ENCODE peak calls at places on chromosomes 16 and 17, in seven cellular contexts. X is HepG2, D is osteoblast, E is neural progenitor cell, L is mesendoderm, T is H9, G is OCI-LY7. K is an unnamed sample.

GRCh38 chr16:22126037-22126558 is 33.8 kb downstream of the VWA3A start:
- DNase-seq in X (no peak), D (peak; percentile 88), E (no peak), L (no peak), T (no peak), G (no peak), K (no peak)

GRCh38 chr17:49456172-49456965 is 38.7 kb upstream of the NGFR start:
- DNase-seq in X (no peak), D (peak; percentile 98), E (no peak), L (no peak), T (no peak), G (no peak), K (no peak)

GRCh38 chr17:61294777-61295176 is 104.9 kb upstream of the TBX2 start:
- DNase-seq in X (no peak), D (peak; percentile 69), E (peak; percentile 30), L (peak; percentile 94), T (no peak), G (no peak), K (no peak)

GRCh38 chr17:35612924-35613521 is 25.9 kb downstream of the AP2B1 start:
- DNase-seq in X (peak; percentile 48), D (no peak), E (peak; percentile 66), L (peak; percentile 65), T (no peak), G (peak; percentile 56), K (peak; percentile 80)

GRCh38 chr16:21162661-21163151 is 4.2 kb downstream of the LDAF1 start:
- DNase-seq in X (no peak), D (no peak), E (no peak), L (no peak), T (no peak), G (no peak), K (no peak)

GRCh38 chr17:41530062-41531048 is 2.2 kb upstream of the KRT19 start:
- DNase-seq in X (peak; percentile 85), D (peak; percentile 99), E (no peak), L (peak; percentile 98), T (no peak), G (no peak), K (no peak)

GRCh38 chr16:68499011-68499410 is 40.1 kb upstream of the ZFP90 start:
- DNase-seq in X (no peak), D (no peak), E (no peak), L (no peak), T (no peak), G (no peak), K (no peak)

GRCh38 chr16:534089-534635 is 6.7 kb downstream of the CAPN15 start:
- DNase-seq in X (no peak), D (no peak), E (no peak), L (no peak), T (no peak), G (no peak), K (no peak)

GRCh38 chr16:4860727-4861342 is 13.6 kb downstream of the UBN1 start:
- DNase-seq in X (no peak), D (no peak), E (no peak), L (no peak), T (no peak), G (no peak), K (no peak)

GRCh38 chr16:2809149-2809760 is 7.8 kb upstream of the PRSS21 start:
- DNase-seq in X (no peak), D (peak; percentile 17), E (no peak), L (no peak), T (no peak), G (no peak), K (no peak)

GRCh38 chr16:10609410-10609774 is 29.0 kb upstream of the EMP2 start:
- DNase-seq in X (no peak), D (peak; percentile 92), E (no peak), L (no peak), T (no peak), G (no peak), K (no peak)

GRCh38 chr16:2450535-2450934 is 9.4 kb upstream of the TEDC2 start:
- DNase-seq in X (no peak), D (no peak), E (no peak), L (no peak), T (no peak), G (no peak), K (no peak)

GRCh38 chr17:4555863-4556646 is 871 bp upstream of the MYBBP1A start:
- DNase-seq in X (no peak), D (peak; percentile 89), E (peak; percentile 48), L (peak; percentile 51), T (no peak), G (no peak), K (peak; percentile 55)

GRCh38 chr17:71975998-71976649 is 144.7 kb upstream of the SOX9 start:
- DNase-seq in X (no peak), D (peak; percentile 94), E (peak; percentile 8), L (peak; percentile 67), T (peak; percentile 69), G (no peak), K (no peak)

GRCh38 chr17:43879723-43880419 is 27.5 kb downstream of the MPP2 start:
- DNase-seq in X (no peak), D (no peak), E (no peak), L (no peak), T (no peak), G (no peak), K (no peak)
- H3K4me2 ChIP-seq in X (peak overlapping the region; percentile 33), D (no peak overlapping the region), E (no peak overlapping the region), L (no peak overlapping the region), T (no peak overlapping the region), G (no peak overlapping the region), K (no peak overlapping the region)

DNA sequence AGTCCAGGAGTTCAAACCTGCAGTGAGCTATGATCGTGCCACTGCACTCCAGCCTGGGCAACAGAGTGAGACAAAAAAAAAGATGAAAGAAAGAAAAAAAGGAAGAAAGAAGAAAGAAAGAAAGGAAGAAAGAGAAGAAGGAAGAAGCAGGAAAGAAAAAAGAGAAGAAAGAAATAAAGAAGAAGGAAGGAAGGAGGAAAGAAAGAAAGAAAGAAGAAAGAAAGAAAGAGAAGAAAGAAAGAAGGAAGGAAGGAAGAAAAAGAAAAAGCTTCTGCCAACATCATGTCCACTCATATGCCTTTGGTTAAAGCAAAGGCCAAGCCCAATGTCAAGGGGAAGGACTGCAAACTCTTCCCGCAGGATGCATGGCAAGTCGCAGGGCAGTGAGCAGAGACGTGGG is 143.2 kb downstream of the IRX3 start:
- DNase-seq in X (no peak), D (no peak), E (no peak), L (no peak), T (no peak), G (no peak), K (no peak)
- H3K4me2 ChIP-seq in X (no peak overlapping the region), D (no peak overlapping the region), E (no peak overlapping the region), L (no peak overlapping the region), T (no peak overlapping the region), G (no peak overlapping the region), K (no peak overlapping the region)

GRCh38 chr16:65965632-65966031 is 400.9 kb upstream of the CDH5 start:
- DNase-seq in X (no peak), D (no peak), E (no peak), L (no peak), T (no peak), G (no peak), K (no peak)
- H3K4me2 ChIP-seq in X (no peak overlapping the region), D (no peak overlapping the region), E (no peak overlapping the region), L (no peak overlapping the region), T (no peak overlapping the region), G (no peak overlapping the region), K (no peak overlapping the region)

DNA sequence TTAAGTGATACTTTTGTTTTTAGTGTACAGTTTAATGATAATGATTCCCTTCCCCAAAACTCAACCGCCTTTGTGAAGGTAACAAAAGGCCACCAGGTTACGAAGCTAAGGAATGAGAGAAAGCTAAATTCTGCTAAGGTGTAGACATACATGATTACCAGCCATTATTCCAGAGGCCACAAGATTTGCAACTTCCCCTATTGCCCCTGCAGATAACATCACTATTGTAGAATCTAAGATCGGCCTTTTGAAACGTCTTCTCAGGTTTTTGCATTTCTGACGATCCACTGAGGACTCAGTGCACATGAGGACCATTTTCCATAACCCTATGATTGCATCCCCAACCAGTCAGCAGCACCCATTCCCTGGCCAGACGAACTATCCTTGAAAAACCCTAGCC is 33.9 kb upstream of the SNN start:
- DNase-seq in X (no peak), D (no peak), E (no peak), L (no peak), T (no peak), G (no peak), K (no peak)
- H3K4me2 ChIP-seq in X (no peak overlapping the region), D (no peak overlapping the region), E (no peak overlapping the region), L (no peak overlapping the region), T (no peak overlapping the region), G (no peak overlapping the region), K (no peak overlapping the region)

DNA sequence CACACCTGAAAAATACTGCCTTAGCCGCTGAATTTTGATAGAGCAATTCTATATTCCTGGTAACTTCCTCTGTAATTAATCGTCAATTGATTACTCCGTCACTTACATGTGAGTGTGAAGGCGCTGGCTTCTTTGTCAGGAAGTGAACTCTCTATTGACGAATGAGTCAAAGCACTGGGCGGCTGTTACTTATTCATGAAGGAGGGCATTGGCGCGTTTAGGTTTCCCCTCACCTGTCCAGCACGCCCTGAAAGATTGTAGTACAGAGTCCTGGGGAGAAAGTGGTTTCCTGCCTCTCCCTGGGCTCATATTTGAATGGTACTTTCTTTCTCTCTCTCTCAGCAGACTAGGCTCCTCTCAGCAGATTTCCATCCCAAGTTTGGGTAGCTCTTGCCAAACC is 21.0 kb downstream of the SOCS3 start:
- DNase-seq in X (no peak), D (no peak), E (no peak), L (no peak), T (no peak), G (no peak), K (no peak)
- H3K4me2 ChIP-seq in X (no peak overlapping the region), D (no peak overlapping the region), E (no peak overlapping the region), L (no peak overlapping the region), T (no peak overlapping the region), G (peak overlapping the region; percentile 62), K (no peak overlapping the region)

DNA sequence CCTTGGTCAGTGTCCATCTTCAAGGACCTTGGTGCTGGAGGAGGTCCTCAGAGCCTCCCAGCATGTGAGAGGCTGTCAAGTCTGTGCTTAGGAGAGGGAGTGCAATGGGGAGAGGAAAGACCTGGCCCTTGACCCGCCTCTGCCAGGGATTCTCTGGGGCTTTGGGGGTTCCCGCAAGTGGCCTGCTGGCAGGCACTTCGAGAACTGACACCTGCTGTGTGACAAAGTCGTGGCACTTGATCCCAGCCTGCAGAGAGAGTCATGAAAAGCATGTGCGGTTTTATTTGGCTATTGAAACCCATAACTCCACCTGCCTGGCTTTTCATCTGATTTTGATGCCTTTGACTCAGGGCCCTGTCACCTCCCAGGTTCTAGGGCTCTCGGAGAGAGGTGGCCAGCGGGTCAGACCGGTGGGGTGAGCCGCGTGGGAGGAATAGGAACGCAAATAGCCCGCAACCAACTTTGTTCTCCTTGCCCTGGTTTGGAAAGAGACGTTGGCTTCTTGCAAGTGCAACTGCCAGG is 42.8 kb upstream of the GSE1 start:
- DNase-seq in X (no peak), D (no peak), E (no peak), L (no peak), T (no peak), G (peak; percentile 47), K (no peak)
- H3K4me2 ChIP-seq in X (no peak overlapping the region), D (peak overlapping the region; percentile 48), E (peak overlapping the region; percentile 37), L (peak overlapping the region; percentile 16), T (no peak overlapping the region), G (peak overlapping the region; percentile 75), K (peak overlapping the region; percentile 26)

GRCh38 chr17:65888649-65889048 is 303.3 kb downstream of the CEP112 start:
- DNase-seq in X (no peak), D (peak; percentile 49), E (no peak), L (peak; percentile 73), T (no peak), G (no peak), K (no peak)
- H3K4me2 ChIP-seq in X (no peak overlapping the region), D (peak overlapping the region; percentile 11), E (no peak overlapping the region), L (no peak overlapping the region), T (no peak overlapping the region), G (no peak overlapping the region), K (no peak overlapping the region)

K was measured in Karpas-422.